ENCODE peak calls at places on chromosomes 11 and 22, in eight cellular contexts. One of them, this sample, is unnamed.

GRCh38 chr11:129814244-129814992 is 1.2 kb upstream of the TMEM45B start:
- DNase-seq in nucleus accumbens: no peak
- DNase-seq in CD8-positive, alpha-beta T cell: peak
- DNase-seq in T-helper 9 cell: peak
- DNase-seq in Right ventricle myocardium superior: no peak
- DNase-seq in EH: no peak
- DNase-seq in HTR-8/SVneo: no peak
- DNase-seq in M059J: no peak
- DNase-seq in this sample: no peak

GRCh38 chr11:2041153-2041552 is 43.5 kb upstream of the H19 start:
- DNase-seq in T-helper 9 cell: no peak
- DNase-seq in HTR-8/SVneo: no peak
- DNase-seq in EH: no peak
- DNase-seq in M059J: no peak
- DNase-seq in nucleus accumbens: no peak
- DNase-seq in Right ventricle myocardium superior: no peak
- DNase-seq in CD8-positive, alpha-beta T cell: no peak
- DNase-seq in this sample: no peak

GRCh38 chr11:128021304-128022006 is 565.9 kb downstream of the ETS1 start:
- DNase-seq in HTR-8/SVneo: no peak
- DNase-seq in EH: peak
- DNase-seq in Right ventricle myocardium superior: no peak
- DNase-seq in nucleus accumbens: no peak
- DNase-seq in M059J: peak
- DNase-seq in T-helper 9 cell: no peak
- DNase-seq in CD8-positive, alpha-beta T cell: no peak
- DNase-seq in this sample: no peak

GRCh38 chr11:86671386-86672006 is 920 bp downstream of the ME3 start:
- DNase-seq in HTR-8/SVneo: no peak
- DNase-seq in EH: peak
- DNase-seq in Right ventricle myocardium superior: peak
- DNase-seq in T-helper 9 cell: no peak
- DNase-seq in CD8-positive, alpha-beta T cell: no peak
- DNase-seq in nucleus accumbens: peak
- DNase-seq in M059J: peak
- DNase-seq in this sample: peak

GRCh38 chr11:47980907-47981621 is 705 bp downstream of the PTPRJ start:
- DNase-seq in Right ventricle myocardium superior: peak
- DNase-seq in nucleus accumbens: peak
- DNase-seq in EH: peak
- DNase-seq in M059J: peak
- DNase-seq in T-helper 9 cell: peak
- DNase-seq in CD8-positive, alpha-beta T cell: peak
- DNase-seq in HTR-8/SVneo: peak
- DNase-seq in this sample: peak

GRCh38 chr22:27199354-27199753 is 542.0 kb downstream of the MIAT start:
- DNase-seq in CD8-positive, alpha-beta T cell: no peak
- DNase-seq in T-helper 9 cell: no peak
- DNase-seq in HTR-8/SVneo: no peak
- DNase-seq in M059J: no peak
- DNase-seq in EH: no peak
- DNase-seq in nucleus accumbens: no peak
- DNase-seq in Right ventricle myocardium superior: no peak
- DNase-seq in this sample: no peak

GRCh38 chr11:12189543-12190235 is 79.3 kb downstream of the MICAL2 start:
- DNase-seq in HTR-8/SVneo: peak
- DNase-seq in Right ventricle myocardium superior: no peak
- DNase-seq in nucleus accumbens: no peak
- DNase-seq in CD8-positive, alpha-beta T cell: peak
- DNase-seq in EH: no peak
- DNase-seq in M059J: no peak
- DNase-seq in T-helper 9 cell: peak
- DNase-seq in this sample: no peak

GRCh38 chr11:86500500-86501170 is 125.9 kb downstream of the CCDC81 start:
- DNase-seq in CD8-positive, alpha-beta T cell: no peak
- DNase-seq in EH: no peak
- DNase-seq in nucleus accumbens: no peak
- DNase-seq in M059J: no peak
- DNase-seq in Right ventricle myocardium superior: no peak
- DNase-seq in HTR-8/SVneo: no peak
- DNase-seq in T-helper 9 cell: no peak
- DNase-seq in this sample: no peak

GRCh38 chr22:46779651-46780050 is 17.2 kb downstream of the TBC1D22A start:
- DNase-seq in M059J: no peak
- DNase-seq in nucleus accumbens: no peak
- DNase-seq in CD8-positive, alpha-beta T cell: no peak
- DNase-seq in Right ventricle myocardium superior: no peak
- DNase-seq in EH: no peak
- DNase-seq in T-helper 9 cell: no peak
- DNase-seq in HTR-8/SVneo: no peak
- DNase-seq in this sample: no peak